ENCODE peak calls at places on chromosomes 4 and X, in seven cellular contexts. Q is transverse colon, K is HepG2, X is endothelial cell of umbilical vein, S is K562, C is sigmoid colon, P is HCT116. Y is an unnamed sample.

GRCh38 chr4:2393353-2394270 is 24.8 kb downstream of the ZFYVE28 start:
- DNase-seq in S (peak; percentile 90), X (no peak), K (peak; percentile 32), Q (peak; percentile 32), P (no peak), C (no peak), Y (no peak)

GRCh38 chr4:26807330-26807729 is 53.3 kb upstream of the STIM2 start:
- DNase-seq in X (no peak), S (no peak), Q (no peak), C (no peak), P (no peak), K (no peak), Y (no peak)

GRCh38 chr4:37936889-37937498 is 23.2 kb upstream of the PTTG2 start:
- DNase-seq in X (no peak), K (no peak), P (no peak), S (no peak), Q (no peak), C (no peak), Y (no peak)

GRCh38 chr4:75308049-75308448 is 206.2 kb downstream of the RCHY1 start:
- DNase-seq in P (no peak), K (no peak), Q (no peak), C (no peak), S (no peak), X (no peak), Y (no peak)

GRCh38 chr4:149768477-149768876 is 47.2 kb downstream of the IQCM start:
- DNase-seq in K (no peak), S (no peak), C (no peak), X (no peak), P (no peak), Q (no peak), Y (no peak)

GRCh38 chr4:185257086-185257485 is 47.7 kb downstream of the SNX25 start:
- DNase-seq in Q (no peak), C (no peak), X (no peak), P (no peak), K (no peak), S (no peak), Y (no peak)

GRCh38 chr4:24659241-24659961 is 75.0 kb upstream of the DHX15 start:
- DNase-seq in X (no peak), Q (no peak), P (no peak), S (no peak), C (no peak), K (no peak), Y (no peak)

GRCh38 chr4:54482529-54482961 is 175.2 kb upstream of the KIT start:
- DNase-seq in X (no peak), Q (no peak), K (no peak), C (no peak), P (no peak), S (peak; percentile 72), Y (no peak)

GRCh38 chr4:107349266-107349665 is 313.2 kb upstream of the DKK2 start:
- DNase-seq in Q (no peak), P (no peak), K (no peak), C (no peak), X (no peak), S (no peak), Y (no peak)

GRCh38 chr4:71406459-71406963 is 67.7 kb downstream of the SLC4A4 start:
- DNase-seq in X (peak; percentile 23), K (no peak), Q (no peak), P (no peak), S (peak; percentile 88), C (no peak), Y (no peak)

GRCh38 chr4:173528378-173529321 is 1.4 kb downstream of the HAND2 start:
- DNase-seq in X (no peak), S (peak; percentile 44), K (no peak), Q (no peak), P (no peak), C (peak; percentile 77), Y (no peak)

GRCh38 chrX:72006461-72006860 is 95.8 kb downstream of the NHSL2 start:
- DNase-seq in P (no peak), X (no peak), Q (no peak), K (no peak), C (no peak), S (no peak), Y (peak; percentile 79)

GRCh38 chr4:84750260-84750955 is 167.5 kb downstream of the CDS1 start:
- DNase-seq in C (no peak), Q (no peak), P (peak; percentile 12), K (peak; percentile 27), X (peak; percentile 64), S (peak; percentile 47), Y (no peak)

GRCh38 chrX:70452143-70452733 is 7.6 kb downstream of the DLG3 start:
- DNase-seq in C (peak; percentile 79), X (peak; percentile 39), Q (peak; percentile 68), P (peak; percentile 18), S (peak; percentile 69), K (peak; percentile 19), Y (no peak)
- H3K4me3 ChIP-seq in C (peak overlapping the region; percentile 64), X (peak overlapping the region; percentile 37), Q (peak overlapping the region; percentile 49), P (peak overlapping the region; percentile 64), S (peak overlapping the region; percentile 38), K (peak overlapping the region; percentile 60), Y (peak overlapping the region; percentile 45)

GRCh38 chr4:153465583-153465921 is 608 bp upstream of the TMEM131L start:
- DNase-seq in C (peak; percentile 75), Q (peak; percentile 58), K (peak; percentile 37), P (peak; percentile 16), X (peak; percentile 57), S (peak; percentile 61), Y (no peak)

GRCh38 chr4:153466637-153467153 is 535 bp downstream of the TMEM131L start:
- DNase-seq in P (no peak), C (no peak), K (no peak), Q (no peak), X (no peak), S (no peak), Y (no peak)

GRCh38 chr4:153467154-153467896 is 1.2 kb downstream of the TMEM131L start:
- DNase-seq in C (peak; percentile 73), P (peak; percentile 39), K (peak; percentile 52), Q (peak; percentile 86), S (peak; percentile 85), X (peak; percentile 23), Y (no peak)

GRCh38 chr4:153465145-153465544 is 1.0 kb upstream of the TMEM131L start:
- DNase-seq in C (no peak), Q (no peak), S (no peak), K (no peak), X (no peak), P (no peak), Y (no peak)

DNA sequence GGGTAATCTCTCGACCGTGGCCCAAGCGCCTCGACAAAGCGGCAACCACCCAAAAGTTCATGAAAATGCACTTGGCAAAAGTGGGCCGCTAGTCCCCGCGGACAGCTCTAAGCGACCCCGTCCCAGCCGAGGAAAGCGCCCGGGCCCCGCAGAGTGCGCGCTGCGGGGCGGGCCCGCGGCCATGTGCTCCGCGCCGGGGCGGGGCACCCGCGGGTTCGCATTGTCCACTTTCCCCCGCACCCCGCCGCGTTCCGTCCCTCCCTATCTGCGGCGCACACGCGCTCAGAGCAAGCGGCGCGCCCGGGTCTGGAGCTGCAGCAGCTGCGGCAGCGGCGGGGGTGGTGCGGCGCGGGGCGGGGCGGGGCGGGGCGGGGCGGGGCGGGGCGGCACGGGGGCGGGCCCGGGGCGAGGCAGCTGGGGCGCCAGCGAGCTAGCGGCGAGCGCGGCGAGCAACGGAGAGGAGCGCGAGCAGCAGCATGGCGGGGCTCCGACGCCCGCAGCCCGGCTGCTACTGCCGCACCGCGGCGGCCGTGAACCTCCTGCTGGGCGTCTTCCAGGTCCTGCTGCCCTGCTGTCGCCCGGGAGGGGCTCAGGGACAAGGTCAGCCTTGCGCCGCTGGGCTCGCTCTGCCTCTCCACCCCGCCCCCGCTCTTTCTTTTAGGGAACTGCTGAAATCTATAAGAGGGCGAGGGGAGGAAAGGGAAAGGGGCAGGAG is at the start of gene TMEM131L:
- DNase-seq in Q (peak; percentile 72), X (peak; percentile 68), P (peak; percentile 21), C (peak; percentile 83), K (peak; percentile 29), S (peak; percentile 94), Y (no peak)
- TF ChIP-seq POLR2AphosphoS5 in Q (peak; percentile 50), X (peak; percentile 82), P (peak; percentile 58), C (peak; percentile 73), K (peak; percentile 25), S (peak; percentile 61), Y (peak; percentile 73)

DNA sequence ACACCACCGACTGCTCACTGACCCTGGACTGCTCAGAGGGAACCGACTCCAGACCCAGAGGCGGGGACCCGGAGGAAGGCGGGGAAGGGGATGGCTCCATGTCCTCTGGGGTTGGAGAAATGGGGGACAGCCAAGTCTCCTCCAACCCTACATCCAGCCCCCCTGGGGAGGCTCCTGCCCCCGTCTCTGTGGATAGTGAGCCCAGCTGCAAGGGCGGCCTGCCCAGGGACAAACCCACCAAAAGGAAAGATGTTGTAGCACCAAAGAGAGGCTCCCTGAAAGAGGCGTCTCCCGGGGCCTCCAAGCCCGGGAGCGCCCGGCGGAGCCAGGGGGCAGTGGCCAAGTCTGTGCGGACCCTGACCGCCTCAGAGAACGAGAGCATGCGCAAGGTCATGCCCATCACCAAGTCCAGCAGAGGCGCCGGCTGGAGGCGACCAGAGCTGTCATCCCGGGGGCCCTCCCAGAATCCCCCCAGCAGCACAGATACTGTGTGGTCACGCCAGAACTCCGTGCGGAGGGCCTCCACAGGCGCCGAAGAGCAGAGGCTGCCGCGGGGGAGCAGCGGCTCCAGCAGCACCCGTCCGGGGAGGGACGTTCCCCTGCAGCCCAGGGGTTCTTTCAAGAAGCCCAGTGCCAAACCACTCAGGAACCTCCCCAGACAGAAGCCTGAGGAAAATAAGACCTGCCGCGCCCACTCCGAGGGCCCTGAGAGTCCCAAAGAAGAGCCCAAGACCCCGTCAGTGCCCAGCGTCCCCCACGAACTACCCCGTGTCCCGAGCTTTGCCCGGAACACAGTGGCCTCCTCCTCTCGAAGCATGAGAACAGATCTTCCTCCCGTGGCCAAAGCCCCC is 39.7 kb downstream of the FHDC1 start:
- DNase-seq in Q (no peak), S (no peak), P (no peak), K (no peak), X (no peak), C (no peak), Y (peak; percentile 81)
- TF ChIP-seq POLR2A in Q (no peak), S (no peak), P (no peak), K (no peak), X (no peak), C (no peak), Y (no peak)

GRCh38 chr4:93407493-93408275 is 420.9 kb upstream of the ATOH1 start:
- DNase-seq in Q (no peak), X (no peak), S (no peak), C (no peak), P (no peak), K (no peak), Y (no peak)
- H3K4me3 ChIP-seq in Q (no peak overlapping the region), X (no peak overlapping the region), S (no peak overlapping the region), C (no peak overlapping the region), P (no peak overlapping the region), K (no peak overlapping the region), Y (no peak overlapping the region)